ENCODE peak calls at places on chromosome 20, in seven cellular contexts. M is K562, C is adrenal gland, X is IMR-90, G is upper lobe of left lung, B is prostate gland, Y is HCT116. Z is an unnamed sample.
A peak's percentile ranks its signal among the peaks of the same experiment; 100 is the strongest.

GRCh38 chr20:61958773-61959172 is 106.9 kb downstream of the TAF4 start:
- DNase-seq in G (no peak), C (no peak), M (no peak), X (no peak), B (no peak), Y (no peak), Z (no peak)

GRCh38 chr20:20665933-20666332 is 46.5 kb downstream of the RALGAPA2 start:
- DNase-seq in B (no peak), C (no peak), Y (no peak), G (no peak), X (no peak), M (no peak), Z (no peak)

GRCh38 chr20:45358282-45359068 is 4.5 kb upstream of the SYS1 start:
- DNase-seq in X (peak; percentile 73), C (peak; percentile 96), M (no peak), B (peak; percentile 66), Y (no peak), G (peak; percentile 94), Z (peak; percentile 88)

GRCh38 chr20:50728981-50729874 is 2.2 kb upstream of the PARD6B start:
- DNase-seq in C (no peak), B (peak; percentile 60), G (peak; percentile 38), X (no peak), M (no peak), Y (peak; percentile 77), Z (peak; percentile 13)

GRCh38 chr20:49676581-49677291 is 36.9 kb downstream of the B4GALT5 start:
- DNase-seq in G (peak; percentile 85), Y (no peak), X (peak; percentile 71), B (no peak), C (no peak), M (peak; percentile 37), Z (no peak)

GRCh38 chr20:9301129-9302072 is 213.0 kb upstream of the LAMP5 start:
- DNase-seq in G (no peak), C (no peak), B (peak; percentile 77), Y (peak; percentile 6), M (no peak), X (peak; percentile 89), Z (peak; percentile 28)

GRCh38 chr20:63378115-63378429 is 16.9 kb upstream of the CHRNA4 start:
- DNase-seq in Y (no peak), G (no peak), C (no peak), M (no peak), B (no peak), X (no peak), Z (no peak)

GRCh38 chr20:3045042-3045815 is 623 bp upstream of the MRPS26 start:
- DNase-seq in G (peak; percentile 85), B (peak; percentile 74), X (peak; percentile 86), M (no peak), C (peak; percentile 85), Y (no peak), Z (peak; percentile 78)

GRCh38 chr20:38452880-38453624 is 17.9 kb upstream of the SNHG17 start:
- DNase-seq in B (no peak), X (peak; percentile 74), C (peak; percentile 33), Y (no peak), M (peak; percentile 63), G (no peak), Z (no peak)

GRCh38 chr20:1336699-1337387 is 7.9 kb upstream of the SDCBP2 start:
- DNase-seq in Y (no peak), X (no peak), M (no peak), B (peak; percentile 68), G (peak; percentile 87), C (peak; percentile 75), Z (no peak)

GRCh38 chr20:36167826-36168634 is 13.5 kb downstream of the EPB41L1 start:
- DNase-seq in M (peak; percentile 52), C (peak; percentile 73), G (peak; percentile 64), B (no peak), Y (peak; percentile 8), X (peak; percentile 84), Z (no peak)

GRCh38 chr20:35991142-35991771 is 22.9 kb downstream of the CNBD2 start:
- DNase-seq in C (peak; percentile 29), X (peak; percentile 34), M (peak; percentile 50), B (peak; percentile 60), Y (peak; percentile 22), G (no peak), Z (peak; percentile 35)

GRCh38 chr20:31704225-31705119 is 18.2 kb downstream of the BCL2L1 start:
- DNase-seq in G (peak; percentile 80), M (no peak), C (no peak), X (peak; percentile 66), B (peak; percentile 82), Y (peak; percentile 93), Z (no peak)

GRCh38 chr20:4949833-4950178 is 51.5 kb downstream of the SLC23A2 start:
- DNase-seq in B (peak; percentile 68), C (peak; percentile 75), G (no peak), X (peak; percentile 63), Y (no peak), M (no peak), Z (peak; percentile 61)

GRCh38 chr20:36259177-36259835 is 23.0 kb downstream of the AAR2 start:
- DNase-seq in M (no peak), B (no peak), Y (no peak), X (no peak), C (no peak), G (no peak), Z (no peak)

DNA sequence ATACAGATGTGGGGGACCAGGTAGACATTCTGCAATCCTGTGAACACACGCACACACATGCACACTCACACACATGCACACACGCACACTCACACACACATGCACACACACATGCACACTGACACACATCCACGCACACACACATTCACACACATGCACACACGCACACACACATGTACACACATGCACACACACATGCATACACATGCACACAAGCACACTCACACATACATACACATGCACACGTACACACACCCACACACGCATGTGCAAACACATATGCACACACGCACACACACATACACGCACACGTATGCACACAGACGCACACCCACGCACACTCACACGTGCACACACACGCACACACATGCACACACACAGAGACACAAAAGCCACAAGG is 14.3 kb upstream of the GGTLC1 start:
- DNase-seq in C (no peak), G (no peak), B (no peak), Y (no peak), M (no peak), X (no peak), Z (no peak)
- TF ChIP-seq POLR2A in C (no peak), G (no peak), B (no peak), Y (no peak), M (no peak), X (no peak), Z (no peak)

GRCh38 chr20:56949318-56949717 is 317.1 kb downstream of the BMP7 start:
- DNase-seq in C (no peak), B (no peak), X (no peak), G (no peak), Y (peak; percentile 22), M (peak; percentile 39), Z (peak; percentile 40)

GRCh38 chr20:56955673-56956072 is 310.8 kb downstream of the BMP7 start:
- DNase-seq in M (no peak), G (no peak), Y (no peak), X (no peak), B (no peak), C (no peak), Z (no peak)

GRCh38 chr20:56956536-56956935 is 309.9 kb downstream of the BMP7 start:
- DNase-seq in M (no peak), C (no peak), G (no peak), Y (no peak), X (no peak), B (no peak), Z (no peak)

GRCh38 chr20:56953055-56953586 is 313.3 kb downstream of the BMP7 start:
- DNase-seq in C (no peak), Y (no peak), X (no peak), M (no peak), B (no peak), G (no peak), Z (no peak)

DNA sequence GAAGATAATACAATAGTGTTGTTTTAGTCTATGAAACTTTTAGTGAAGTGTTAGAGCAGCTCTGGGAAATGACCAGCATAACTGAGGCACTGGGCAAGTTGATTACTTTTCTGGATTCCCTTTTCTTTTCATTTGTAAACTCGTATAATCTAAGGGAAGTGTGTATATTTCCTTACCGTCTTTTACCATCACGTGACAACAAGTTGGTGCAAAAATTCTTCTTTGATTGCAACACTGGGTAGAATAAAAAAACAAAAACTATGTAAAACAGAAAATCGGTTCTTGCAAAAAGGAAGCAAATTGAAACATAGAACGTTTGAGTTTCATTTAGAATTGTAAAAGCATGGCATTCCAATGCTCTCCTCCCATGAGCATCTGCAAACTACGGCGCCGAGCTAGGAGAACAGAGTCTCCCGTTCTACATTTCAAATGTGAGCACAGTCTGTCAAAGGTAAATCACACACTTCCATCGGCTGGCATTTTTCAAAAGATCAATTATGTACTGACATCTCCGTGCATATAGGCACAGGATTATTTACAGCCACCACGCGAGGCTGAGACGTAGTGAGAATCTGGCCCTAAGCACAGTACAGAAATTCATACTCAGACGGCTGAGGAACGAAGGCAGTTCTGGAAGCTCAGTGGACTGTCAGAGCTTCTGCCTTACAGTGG is 314.0 kb downstream of the BMP7 start:
- DNase-seq in X (no peak), Y (no peak), B (no peak), C (no peak), M (no peak), G (no peak), Z (no peak)
- H3K27me3 ChIP-seq in X (peaks cover 2% of the 10 kb centered on the region), Y (peaks cover under 1% of the 10 kb centered on the region), B (no peaks in the 10 kb centered on the region), C (peaks cover 23% of the 10 kb centered on the region), M (peaks cover 47% of the 10 kb centered on the region), G (no peaks in the 10 kb centered on the region), Z (no peaks in the 10 kb centered on the region)

GRCh38 chr20:55079917-55080316 is 604.5 kb downstream of the DOK5 start:
- DNase-seq in M (no peak), Y (no peak), G (no peak), X (no peak), C (no peak), B (no peak), Z (no peak)
- TF ChIP-seq POLR2A in M (no peak), Y (no peak), G (no peak), X (no peak), C (no peak), B (no peak), Z (no peak)

DNA sequence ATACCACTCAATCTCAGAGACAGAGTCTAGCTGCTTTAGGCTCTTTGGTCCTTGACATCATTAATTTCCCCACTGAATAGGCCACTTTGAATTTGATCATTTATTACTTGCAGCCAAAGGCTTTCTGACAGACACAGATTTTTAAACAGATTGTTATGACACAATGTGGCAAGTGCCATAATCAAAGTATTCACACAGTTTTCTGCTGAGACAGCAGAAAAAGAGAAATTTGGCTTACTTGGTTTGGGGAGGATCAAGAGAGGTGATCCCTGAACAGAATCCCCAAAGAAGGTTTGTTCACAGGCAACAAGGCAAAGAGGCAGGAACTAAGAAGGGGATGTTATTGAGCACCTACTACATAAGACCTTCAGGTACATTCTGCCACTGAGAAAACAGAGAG is 138.0 kb upstream of the TOP1 start:
- DNase-seq in Y (no peak), X (no peak), G (no peak), C (no peak), M (no peak), B (no peak), Z (no peak)
- H3K27me3 ChIP-seq in Y (no peaks in the 10 kb centered on the region), X (no peaks in the 10 kb centered on the region), G (no peaks in the 10 kb centered on the region), C (no peaks in the 10 kb centered on the region), M (peaks cover 14% of the 10 kb centered on the region), B (no peaks in the 10 kb centered on the region), Z (no peaks in the 10 kb centered on the region)

GRCh38 chr20:51758978-51759544 is 9.1 kb downstream of the ATP9A start:
- DNase-seq in Y (no peak), C (no peak), B (no peak), G (no peak), M (no peak), X (no peak), Z (peak; percentile 41)
- TF ChIP-seq POLR2A in Y (no peak), C (no peak), B (no peak), G (no peak), M (no peak), X (no peak), Z (no peak)

Z was measured in testis.